ENCODE peak calls at places on chromosomes 13 and 19, in ten cellular contexts. E is naive thymus-derived CD4-positive, alpha-beta T cell; Z is cardiac muscle cell; K is T follicular helper cell; I is stimulated activated CD8-positive, alpha-beta memory T cell treated with anti-CD3 and anti-CD28 coated beads, Interleukin-4, amount 100 ng/mL, for 48 hours; J is stimulated activated CD4-positive, alpha-beta T cell treated with anti-CD3 and anti-CD28 coated beads, Interleukin-1b, Interleukin-23, amount 100 ng/mL, for 4 hours; L is iPS-NIHi11; C is stromal cell of bone marrow; H is GM12892; N is effector CD8-positive, alpha-beta T cell. S is an unnamed sample.

GRCh38 chr19:53130506-53130905 is 2.2 kb downstream of the ZNF415 start:
- DNase-seq in J (no peak), K (no peak), N (no peak), C (no peak), I (no peak), L (no peak), H (no peak), E (no peak), Z (no peak), S (no peak)

GRCh38 chr19:10884273-10884672 is 12.9 kb downstream of the CARM1 start:
- DNase-seq in I (no peak), C (peak; percentile 70), L (no peak), E (no peak), Z (peak; percentile 50), K (no peak), H (no peak), J (no peak), N (no peak), S (no peak)

GRCh38 chr19:47129579-47129978 is 1.1 kb upstream of the SAE1 start:
- DNase-seq in J (no peak), K (no peak), Z (no peak), E (no peak), H (no peak), L (no peak), C (no peak), I (no peak), N (no peak), S (no peak)

GRCh38 chr19:53947624-53948023 is 15.1 kb upstream of the CACNG8 start:
- DNase-seq in I (no peak), L (peak; percentile 50), K (no peak), H (no peak), Z (no peak), N (no peak), C (no peak), E (no peak), J (no peak), S (no peak)

GRCh38 chr13:39210961-39211534 is 172.8 kb downstream of the NHLRC3 start:
- DNase-seq in L (no peak), C (no peak), Z (no peak), I (no peak), N (no peak), E (no peak), K (no peak), H (no peak), J (no peak), S (no peak)

GRCh38 chr19:18726417-18726767 is 42.9 kb downstream of the CRTC1 start:
- DNase-seq in I (no peak), J (no peak), L (no peak), H (no peak), N (no peak), E (no peak), Z (no peak), K (no peak), C (no peak), S (no peak)

GRCh38 chr13:25981060-25981459 is 70.8 kb downstream of the SHISA2 start:
- DNase-seq in K (no peak), I (no peak), C (no peak), Z (no peak), L (no peak), H (no peak), J (no peak), E (no peak), N (no peak), S (no peak)

GRCh38 chr13:41500501-41500900 is 43.2 kb downstream of the RGCC start:
- DNase-seq in C (no peak), Z (no peak), J (no peak), N (no peak), K (peak; percentile 9), L (no peak), I (peak; percentile 51), E (peak; percentile 34), H (no peak), S (no peak)

GRCh38 chr19:8361921-8362793 is 1.8 kb upstream of the ANGPTL4 start:
- DNase-seq in C (peak; percentile 98), Z (peak; percentile 89), H (no peak), L (peak; percentile 67), K (no peak), E (no peak), I (peak; percentile 61), J (no peak), N (no peak), S (peak; percentile 97)

GRCh38 chr13:98389319-98389718 is 187.6 kb downstream of the STK24 start:
- DNase-seq in E (no peak), I (no peak), J (no peak), N (no peak), C (no peak), H (no peak), Z (no peak), L (no peak), K (no peak), S (no peak)

GRCh38 chr19:18428837-18429674 is 8.9 kb downstream of the ISYNA1 start:
- DNase-seq in C (peak; percentile 51), H (peak; percentile 97), K (peak; percentile 80), Z (peak; percentile 89), J (peak; percentile 57), L (peak; percentile 95), N (peak; percentile 78), I (peak; percentile 86), E (peak; percentile 83), S (peak; percentile 94)

GRCh38 chr19:47004012-47004465 is 15.6 kb upstream of the NPAS1 start:
- DNase-seq in H (no peak), J (no peak), I (no peak), E (no peak), N (no peak), Z (no peak), L (no peak), C (no peak), K (no peak), S (no peak)

GRCh38 chr19:39402417-39403297 is 4.0 kb upstream of the ZFP36 start:
- DNase-seq in Z (peak; percentile 86), E (peak; percentile 77), C (peak; percentile 83), L (peak; percentile 79), N (peak; percentile 83), K (peak; percentile 74), H (peak; percentile 65), J (peak; percentile 78), I (peak; percentile 92), S (peak; percentile 98)

GRCh38 chr19:3151563-3152430 is 16.0 kb downstream of the GNA15 start:
- DNase-seq in H (no peak), I (no peak), N (no peak), K (no peak), L (no peak), C (no peak), E (no peak), J (no peak), Z (no peak), S (no peak)

GRCh38 chr13:112880221-112880641 is 88.8 kb upstream of the MCF2L start:
- DNase-seq in I (no peak), K (no peak), C (no peak), H (no peak), L (no peak), J (no peak), E (no peak), Z (no peak), N (no peak), S (no peak)

GRCh38 chr13:74131206-74131605 is 3.0 kb downstream of the KLF12 start:
- DNase-seq in E (no peak), C (no peak), K (no peak), Z (no peak), J (no peak), I (no peak), H (no peak), L (no peak), N (no peak), S (no peak)

GRCh38 chr19:14155371-14155770 is 19.0 kb upstream of the ASF1B start:
- DNase-seq in Z (no peak), N (no peak), H (no peak), I (no peak), K (no peak), E (no peak), C (no peak), J (no peak), L (peak; percentile 8), S (no peak)